ENCODE peak calls at places on chromosomes 7 and 10, in four cellular contexts. Y is endothelial cell, D is cardiac fibroblast, W is fibroblast of mammary gland. K is an unnamed sample.
A peak's percentile ranks its signal among the peaks of the same experiment; 100 is the strongest.

GRCh38 chr7:108525327-108525984 is 479 bp downstream of the PNPLA8 start:
- DNase-seq in W (peak; percentile 87), Y (no peak), D (peak; percentile 93), K (peak; percentile 84)

GRCh38 chr7:36521911-36522310 is 132.2 kb downstream of the ANLN start:
- DNase-seq in Y (no peak), D (no peak), W (no peak), K (no peak)

GRCh38 chr10:86599729-86600128 is 54.6 kb upstream of the OPN4 start:
- DNase-seq in D (no peak), Y (no peak), W (no peak), K (peak; percentile 62)

GRCh38 chr7:100016209-100016901 is 959 bp downstream of the ZKSCAN1 start:
- DNase-seq in W (peak; percentile 27), D (peak; percentile 28), Y (no peak), K (no peak)

GRCh38 chr7:81604075-81604807 is 165.6 kb downstream of the HGF start:
- DNase-seq in W (peak; percentile 99), D (peak; percentile 98), Y (no peak), K (peak; percentile 15)

GRCh38 chr7:4960363-4960762 is 1.4 kb upstream of the MMD2 start:
- DNase-seq in D (no peak), Y (no peak), W (no peak), K (no peak)

GRCh38 chr7:26782501-26782900 is 81.9 kb downstream of the SKAP2 start:
- DNase-seq in Y (no peak), D (no peak), W (peak; percentile 9), K (peak; percentile 28)

GRCh38 chr7:99000196-99000903 is 122.0 kb downstream of the TRRAP start:
- DNase-seq in W (no peak), D (no peak), Y (no peak), K (no peak)

GRCh38 chr10:5447071-5447470 is 34.7 kb downstream of the NET1 start:
- DNase-seq in D (no peak), W (peak; percentile 48), Y (no peak), K (no peak)

GRCh38 chr7:34133356-34133982 is 228.1 kb downstream of the BMPER start:
- DNase-seq in Y (no peak), D (peak; percentile 83), W (peak; percentile 91), K (peak; percentile 72)

GRCh38 chr10:70537398-70538194 is 59.0 kb downstream of the PALD1 start:
- DNase-seq in Y (peak; percentile 55), D (no peak), W (no peak), K (peak; percentile 52)

GRCh38 chr10:16967866-16968721 is 150.9 kb upstream of the RSU1 start:
- DNase-seq in W (peak; percentile 87), D (peak; percentile 87), Y (peak; percentile 65), K (peak; percentile 20)

GRCh38 chr7:79877874-79878465 is 256.7 kb upstream of the GNAI1 start:
- DNase-seq in Y (no peak), D (no peak), W (no peak), K (no peak)

GRCh38 chr7:1922071-1922869 is 252.2 kb downstream of the ELFN1 start:
- DNase-seq in Y (no peak), D (no peak), W (peak; percentile 88), K (no peak)

GRCh38 chr7:83876593-83876992 is 227.7 kb upstream of the SEMA3E start:
- DNase-seq in D (peak; percentile 21), W (peak; percentile 88), Y (no peak), K (peak; percentile 21)

GRCh38 chr7:120588862-120589261 is 269.1 kb downstream of the TSPAN12 start:
- DNase-seq in Y (no peak), W (no peak), D (no peak), K (no peak)

GRCh38 chr7:3042861-3043489 is 692 bp downstream of the CARD11 start:
- DNase-seq in W (no peak), Y (no peak), D (no peak), K (no peak)

GRCh38 chr7:8277394-8277982 is 15.5 kb upstream of the ICA1 start:
- DNase-seq in D (no peak), W (no peak), Y (no peak), K (peak; percentile 51)

GRCh38 chr10:59985639-59986038 is 79.3 kb upstream of the CCDC6 start:
- DNase-seq in Y (no peak), D (no peak), W (no peak), K (no peak)

GRCh38 chr10:43362191-43362839 is 9.1 kb upstream of the FXYD4 start:
- DNase-seq in Y (peak; percentile 70), W (peak; percentile 73), D (peak; percentile 94), K (no peak)
- TF ChIP-seq CTCF in Y (no peak), W (peak; percentile 42), D (peak; percentile 48), K (no peak)

GRCh38 chr10:44822993-44823392 is 88.1 kb upstream of the TMEM72 start:
- DNase-seq in W (no peak), Y (no peak), D (no peak), K (no peak)
- TF ChIP-seq CTCF in W (no peak), Y (no peak), D (no peak), K (no peak)

GRCh38 chr10:96021332-96021731 is 22.1 kb upstream of the CCNJ start:
- DNase-seq in D (no peak), W (no peak), Y (no peak), K (no peak)

GRCh38 chr10:96023168-96023567 is 20.2 kb upstream of the CCNJ start:
- DNase-seq in W (no peak), Y (no peak), D (no peak), K (no peak)

GRCh38 chr10:96022739-96023138 is 20.6 kb upstream of the CCNJ start:
- DNase-seq in Y (no peak), W (no peak), D (no peak), K (no peak)

GRCh38 chr10:96025566-96025965 is 17.8 kb upstream of the CCNJ start:
- DNase-seq in W (peak; percentile 9), Y (peak; percentile 28), D (peak; percentile 3), K (peak; percentile 23)
- TF ChIP-seq CTCF in W (peak; percentile 25), Y (no peak), D (peak; percentile 19), K (peak; percentile 9)

DNA sequence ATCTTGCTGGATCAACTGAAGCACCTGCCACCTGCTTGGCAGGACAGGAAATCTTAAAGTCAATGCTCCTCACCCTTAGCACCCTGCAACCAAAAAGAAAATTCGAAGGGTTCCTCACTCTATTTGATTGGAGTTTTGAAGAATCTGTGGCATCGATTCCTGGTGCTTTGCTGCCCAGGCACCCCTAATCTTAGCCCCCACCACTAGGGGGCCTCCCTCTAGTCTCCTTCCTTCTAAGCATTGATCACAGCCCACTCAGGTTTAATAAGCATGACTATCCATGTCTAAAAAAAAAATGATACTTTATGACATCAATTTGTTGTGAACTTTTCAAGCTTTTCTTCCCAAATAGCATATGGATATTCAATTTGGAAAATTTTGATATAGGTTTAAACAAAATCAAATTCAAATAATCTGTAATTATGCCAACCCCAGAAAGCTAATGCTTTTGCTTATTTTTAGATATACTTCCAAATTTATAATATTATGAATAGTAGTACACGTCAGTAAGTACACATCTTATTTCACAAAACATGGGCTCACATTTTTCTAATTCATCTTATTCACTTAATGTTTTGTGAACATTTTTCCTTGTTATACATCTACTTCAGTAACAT is 45.3 kb downstream of the NRG3 start:
- DNase-seq in D (no peak), W (no peak), Y (peak; percentile 55), K (peak; percentile 30)
- TF ChIP-seq CTCF in D (peak; percentile 61), W (no peak), Y (peak; percentile 80), K (peak; percentile 41)